ENCODE peak calls at places on chromosomes 4 and X, in four cellular contexts. One of them, this sample, is unnamed.

GRCh38 chr4:107125496-107125895 is 89.4 kb upstream of the DKK2 start:
- DNase-seq in HCT116: no peak
- DNase-seq in A549: no peak
- DNase-seq in SK-N-SH: no peak
- DNase-seq in this sample: no peak

GRCh38 chr4:110609044-110609750 is 13.7 kb downstream of the PITX2 start:
- DNase-seq in HCT116: no peak
- DNase-seq in A549: no peak
- DNase-seq in SK-N-SH: no peak
- DNase-seq in this sample: no peak

GRCh38 chrX:119667111-119667928 is 25.6 kb downstream of the SEPTIN6 start:
- DNase-seq in HCT116: no peak
- DNase-seq in A549: no peak
- DNase-seq in SK-N-SH: peak
- DNase-seq in this sample: no peak

GRCh38 chr4:129335263-129335662 is 239.3 kb downstream of the C4orf33 start:
- DNase-seq in HCT116: no peak
- DNase-seq in A549: no peak
- DNase-seq in SK-N-SH: no peak
- DNase-seq in this sample: no peak

GRCh38 chr4:25161599-25161960 is 1.3 kb upstream of the SEPSECS start:
- DNase-seq in HCT116: no peak
- DNase-seq in A549: no peak
- DNase-seq in SK-N-SH: no peak
- DNase-seq in this sample: peak

GRCh38 chr4:182752158-182752910 is 164.9 kb downstream of the DCTD start:
- DNase-seq in HCT116: no peak
- DNase-seq in A549: no peak
- DNase-seq in SK-N-SH: no peak
- DNase-seq in this sample: no peak

GRCh38 chr4:53861856-53862610 is 202.4 kb downstream of the CHIC2 start:
- DNase-seq in HCT116: no peak
- DNase-seq in A549: no peak
- DNase-seq in SK-N-SH: no peak
- DNase-seq in this sample: no peak

GRCh38 chrX:68902706-68903105 is 73.9 kb downstream of the EFNB1 start:
- DNase-seq in HCT116: no peak
- DNase-seq in A549: no peak
- DNase-seq in SK-N-SH: no peak
- DNase-seq in this sample: no peak

GRCh38 chrX:102976290-102976689 is 39.2 kb downstream of the RAB40AL start:
- DNase-seq in HCT116: no peak
- DNase-seq in A549: no peak
- DNase-seq in SK-N-SH: no peak
- DNase-seq in this sample: peak

GRCh38 chrX:124346064-124346876 is at the start of gene SH2D1A:
- DNase-seq in HCT116: no peak
- DNase-seq in A549: no peak
- DNase-seq in SK-N-SH: no peak
- DNase-seq in this sample: no peak

GRCh38 chr4:38855466-38855865 is 1.2 kb downstream of the TLR6 start:
- DNase-seq in HCT116: no peak
- DNase-seq in A549: no peak
- DNase-seq in SK-N-SH: no peak
- DNase-seq in this sample: no peak

GRCh38 chr4:183171484-183172267 is 72.6 kb downstream of the WWC2 start:
- DNase-seq in HCT116: no peak
- DNase-seq in A549: peak
- DNase-seq in SK-N-SH: no peak
- DNase-seq in this sample: no peak

GRCh38 chr4:151653548-151653918 is 107.3 kb downstream of the GATB start:
- DNase-seq in HCT116: no peak
- DNase-seq in A549: no peak
- DNase-seq in SK-N-SH: peak
- DNase-seq in this sample: no peak

GRCh38 chr4:72471816-72472215 is 97.2 kb downstream of the ADAMTS3 start:
- DNase-seq in HCT116: no peak
- DNase-seq in A549: no peak
- DNase-seq in SK-N-SH: no peak
- DNase-seq in this sample: no peak

GRCh38 chr4:35503435-35503834 is 740.9 kb downstream of the ARAP2 start:
- DNase-seq in HCT116: no peak
- DNase-seq in A549: no peak
- DNase-seq in SK-N-SH: no peak
- DNase-seq in this sample: no peak

GRCh38 chr4:147118523-147118922 is 172.9 kb upstream of the TTC29 start:
- DNase-seq in HCT116: no peak
- DNase-seq in A549: no peak
- DNase-seq in SK-N-SH: no peak
- DNase-seq in this sample: no peak

GRCh38 chr4:175290401-175290800 is 372.2 kb downstream of the ADAM29 start:
- DNase-seq in HCT116: no peak
- DNase-seq in A549: no peak
- DNase-seq in SK-N-SH: no peak
- DNase-seq in this sample: no peak

GRCh38 chr4:27084685-27085356 is 224.2 kb downstream of the STIM2 start:
- DNase-seq in HCT116: no peak
- DNase-seq in A549: peak
- DNase-seq in SK-N-SH: peak
- DNase-seq in this sample: peak

GRCh38 chrX:65933085-65933589 is 106.7 kb downstream of the VSIG4 start:
- DNase-seq in HCT116: peak
- DNase-seq in A549: no peak
- DNase-seq in SK-N-SH: no peak
- DNase-seq in this sample: no peak

GRCh38 chr4:184459413-184459812 is 14.9 kb downstream of the IRF2 start:
- DNase-seq in HCT116: no peak
- DNase-seq in A549: no peak
- DNase-seq in SK-N-SH: no peak
- DNase-seq in this sample: no peak

GRCh38 chr4:82776925-82777542 is 21.6 kb downstream of the SCD5 start:
- DNase-seq in HCT116: no peak
- DNase-seq in A549: no peak
- DNase-seq in SK-N-SH: no peak
- DNase-seq in this sample: no peak

GRCh38 chrX:68503830-68504229 is 5.0 kb downstream of the YIPF6 start:
- DNase-seq in HCT116: no peak
- DNase-seq in A549: no peak
- DNase-seq in SK-N-SH: no peak
- DNase-seq in this sample: no peak

GRCh38 chr4:44447563-44448504 is 775 bp downstream of the KCTD8 start:
- DNase-seq in HCT116: no peak
- DNase-seq in A549: no peak
- DNase-seq in SK-N-SH: peak
- DNase-seq in this sample: no peak

GRCh38 chr4:54213812-54214211 is 15.3 kb upstream of the PDGFRA start:
- DNase-seq in HCT116: no peak
- DNase-seq in A549: no peak
- DNase-seq in SK-N-SH: no peak
- DNase-seq in this sample: no peak

GRCh38 chrX:17527135-17527701 is 152.2 kb downstream of the NHS start:
- DNase-seq in HCT116: no peak
- DNase-seq in A549: no peak
- DNase-seq in SK-N-SH: no peak
- DNase-seq in this sample: peak

GRCh38 chrX:141468940-141469339 is 115.6 kb downstream of the SPANXA1 start:
- DNase-seq in HCT116: no peak
- DNase-seq in A549: no peak
- DNase-seq in SK-N-SH: no peak
- DNase-seq in this sample: no peak

GRCh38 chrX:85503258-85504158 is 124.0 kb upstream of the POF1B start:
- DNase-seq in HCT116: no peak
- DNase-seq in A549: no peak
- DNase-seq in SK-N-SH: no peak
- DNase-seq in this sample: no peak

GRCh38 chr4:74447636-74448233 is 2.8 kb downstream of the AREG start:
- DNase-seq in HCT116: no peak
- DNase-seq in A549: no peak
- DNase-seq in SK-N-SH: no peak
- DNase-seq in this sample: no peak

GRCh38 chrX:7261672-7262332 is 113.8 kb upstream of the PUDP start:
- DNase-seq in HCT116: no peak
- DNase-seq in A549: no peak
- DNase-seq in SK-N-SH: no peak
- DNase-seq in this sample: peak

GRCh38 chr4:180550106-180550505 is 1693.1 kb upstream of the TENM3 start:
- DNase-seq in HCT116: peak
- DNase-seq in A549: no peak
- DNase-seq in SK-N-SH: no peak
- DNase-seq in this sample: no peak

GRCh38 chr4:170022211-170022610 is 4.0 kb downstream of the MFAP3L start:
- DNase-seq in HCT116: no peak
- DNase-seq in A549: no peak
- DNase-seq in SK-N-SH: no peak
- DNase-seq in this sample: no peak

GRCh38 chrX:107628662-107629532 is 587 bp downstream of the PRPS1 start:
- DNase-seq in HCT116: no peak
- DNase-seq in A549: peak
- DNase-seq in SK-N-SH: peak
- DNase-seq in this sample: peak

GRCh38 chr4:172830295-172830764 is 338.3 kb upstream of the GALNT7 start:
- DNase-seq in HCT116: peak
- DNase-seq in A549: no peak
- DNase-seq in SK-N-SH: peak
- DNase-seq in this sample: no peak

GRCh38 chr4:172826866-172827265 is 341.7 kb upstream of the GALNT7 start:
- DNase-seq in HCT116: no peak
- DNase-seq in A549: no peak
- DNase-seq in SK-N-SH: no peak
- DNase-seq in this sample: no peak

GRCh38 chr4:172822322-172822721 is 346.3 kb upstream of the GALNT7 start:
- DNase-seq in HCT116: no peak
- DNase-seq in A549: no peak
- DNase-seq in SK-N-SH: no peak
- DNase-seq in this sample: no peak

GRCh38 chr4:172826346-172826745 is 342.3 kb upstream of the GALNT7 start:
- DNase-seq in HCT116: no peak
- DNase-seq in A549: no peak
- DNase-seq in SK-N-SH: no peak
- DNase-seq in this sample: no peak
- TF ChIP-seq REST in HCT116: no peak
- TF ChIP-seq REST in A549: no peak
- TF ChIP-seq REST in SK-N-SH: no peak
- TF ChIP-seq REST in this sample: no peak

GRCh38 chr4:78784255-78784654 is 8.1 kb downstream of the BMP2K start:
- DNase-seq in HCT116: no peak
- DNase-seq in A549: no peak
- DNase-seq in SK-N-SH: no peak
- DNase-seq in this sample: no peak

GRCh38 chr4:78788005-78788889 is 12.1 kb downstream of the BMP2K start:
- DNase-seq in HCT116: no peak
- DNase-seq in A549: no peak
- DNase-seq in SK-N-SH: no peak
- DNase-seq in this sample: no peak

GRCh38 chr4:78781925-78782324 is 5.8 kb downstream of the BMP2K start:
- DNase-seq in HCT116: no peak
- DNase-seq in A549: no peak
- DNase-seq in SK-N-SH: no peak
- DNase-seq in this sample: peak

DNA sequence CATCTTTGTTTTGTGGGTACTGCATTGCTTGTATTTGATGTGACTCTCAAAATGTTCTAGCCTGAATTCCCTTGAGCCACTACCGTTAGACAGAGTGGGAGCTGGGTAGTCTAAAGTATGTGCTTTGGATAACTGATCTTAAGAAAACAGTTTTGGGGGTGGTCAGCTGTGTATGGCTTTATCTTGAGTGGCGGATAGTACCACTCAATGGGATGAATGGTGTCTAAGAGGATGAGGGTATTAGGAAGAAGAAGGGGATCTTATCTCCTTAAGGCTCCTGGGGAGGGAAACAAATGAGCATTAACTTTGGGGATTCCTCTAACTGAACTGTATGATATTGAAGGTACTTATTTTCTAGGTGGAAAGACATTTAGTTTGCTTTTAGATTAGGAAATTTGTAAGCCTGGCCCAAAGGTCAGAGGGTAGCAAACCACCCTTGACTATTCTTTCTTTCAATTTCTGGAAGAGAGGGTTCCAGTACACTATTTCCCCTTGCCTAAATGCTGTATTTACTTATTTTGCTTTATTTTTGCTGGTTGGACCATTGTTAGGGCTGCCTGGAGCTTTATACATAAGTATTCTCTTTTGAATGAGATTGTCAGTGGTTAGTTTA is 11.3 kb downstream of the BMP2K start:
- DNase-seq in HCT116: no peak
- DNase-seq in A549: no peak
- DNase-seq in SK-N-SH: no peak
- DNase-seq in this sample: no peak
- TF ChIP-seq REST in HCT116: no peak
- TF ChIP-seq REST in A549: no peak
- TF ChIP-seq REST in SK-N-SH: no peak
- TF ChIP-seq REST in this sample: no peak

DNA sequence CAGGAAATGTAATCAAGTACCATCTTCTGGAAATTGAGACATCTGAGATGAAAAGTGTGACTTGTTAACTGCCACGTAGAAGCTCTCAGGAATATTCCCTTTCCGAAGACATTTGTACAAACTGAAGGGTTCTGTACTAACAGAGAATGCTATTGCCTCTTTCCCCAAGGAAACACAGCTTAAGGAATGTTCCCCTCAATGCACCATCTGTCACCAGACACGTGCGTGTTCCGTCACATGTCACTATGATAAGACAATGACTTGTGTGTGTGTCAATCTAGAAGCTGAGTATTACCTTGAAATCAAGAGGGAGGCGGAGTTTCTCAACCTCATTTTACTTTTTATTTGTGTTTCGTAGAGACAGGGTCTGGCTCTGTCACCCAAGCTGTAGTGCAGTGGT is 58.1 kb downstream of the DHRSX start:
- DNase-seq in HCT116: no peak
- DNase-seq in A549: no peak
- DNase-seq in SK-N-SH: no peak
- DNase-seq in this sample: no peak
- TF ChIP-seq REST in HCT116: no peak
- TF ChIP-seq REST in A549: no peak
- TF ChIP-seq REST in SK-N-SH: no peak
- TF ChIP-seq REST in this sample: no peak

GRCh38 chr4:163107754-163108153 is 58.9 kb downstream of the NAF1 start:
- DNase-seq in HCT116: peak
- DNase-seq in A549: no peak
- DNase-seq in SK-N-SH: no peak
- DNase-seq in this sample: no peak

GRCh38 chr4:163108614-163109013 is 58.1 kb downstream of the NAF1 start:
- DNase-seq in HCT116: no peak
- DNase-seq in A549: no peak
- DNase-seq in SK-N-SH: no peak
- DNase-seq in this sample: no peak

GRCh38 chr4:163110442-163110841 is 56.2 kb downstream of the NAF1 start:
- DNase-seq in HCT116: no peak
- DNase-seq in A549: no peak
- DNase-seq in SK-N-SH: no peak
- DNase-seq in this sample: no peak

GRCh38 chr4:163111588-163111987 is 55.1 kb downstream of the NAF1 start:
- DNase-seq in HCT116: no peak
- DNase-seq in A549: no peak
- DNase-seq in SK-N-SH: peak
- DNase-seq in this sample: no peak

GRCh38 chr4:163109967-163110366 is 56.7 kb downstream of the NAF1 start:
- DNase-seq in HCT116: no peak
- DNase-seq in A549: no peak
- DNase-seq in SK-N-SH: no peak
- DNase-seq in this sample: no peak
- TF ChIP-seq REST in HCT116: no peak
- TF ChIP-seq REST in A549: no peak
- TF ChIP-seq REST in SK-N-SH: no peak
- TF ChIP-seq REST in this sample: no peak

This sample was measured in HL-60.